ENCODE peak calls at places on chromosomes 1 and 21, in nine cellular contexts. D is brain microvascular endothelial cell; F is T-helper 2 cell; W is AML-193; Z is ACHN; S is stimulated activated CD8-positive, alpha-beta memory T cell treated with anti-CD3 and anti-CD28 coated beads, Interleukin-4, amount 100 ng/mL, for 24 hours; Q is Panc1; J is fibroblast of gingiva; B is 8988T. T is an unnamed sample.

GRCh38 chr1:207404849-207405525 is 49.1 kb upstream of the CR2 start:
- DNase-seq in F (no peak), Z (peak), W (peak), S (no peak), B (peak), J (peak), D (peak), Q (peak), T (peak)

GRCh38 chr1:29249170-29249691 is 12.9 kb downstream of the PTPRU start:
- DNase-seq in Z (no peak), B (no peak), W (no peak), S (no peak), J (no peak), Q (no peak), F (no peak), D (peak), T (no peak)

GRCh38 chr1:179002552-179003345 is 22.9 kb upstream of the FAM20B start:
- DNase-seq in W (no peak), Z (peak), Q (no peak), F (peak), B (no peak), J (peak), D (peak), S (peak), T (no peak)

GRCh38 chr1:212899845-212900244 is 41.8 kb downstream of the FLVCR1 start:
- DNase-seq in F (no peak), B (no peak), W (no peak), Q (no peak), D (no peak), S (no peak), J (no peak), Z (no peak), T (no peak)

GRCh38 chr1:64474639-64475038 is 4.7 kb downstream of the CACHD1 start:
- DNase-seq in F (no peak), Z (peak), S (no peak), W (no peak), Q (no peak), J (peak), B (no peak), D (no peak), T (no peak)

GRCh38 chr21:39009587-39010225 is 173.5 kb downstream of the PSMG1 start:
- DNase-seq in B (no peak), Z (no peak), Q (no peak), W (no peak), J (no peak), D (no peak), F (no peak), S (no peak), T (no peak)

GRCh38 chr1:18970762-18971161 is 14.3 kb upstream of the IFFO2 start:
- DNase-seq in F (no peak), D (no peak), Z (no peak), B (no peak), Q (no peak), W (no peak), J (no peak), S (no peak), T (no peak)

GRCh38 chr1:110285316-110285715 is 53.9 kb upstream of the RBM15 start:
- DNase-seq in D (no peak), F (no peak), Z (no peak), W (no peak), Q (no peak), B (no peak), S (no peak), J (no peak), T (no peak)

GRCh38 chr1:195195423-195196057 is 1412.7 kb downstream of the KCNT2 start:
- DNase-seq in Z (no peak), F (no peak), B (no peak), Q (no peak), S (no peak), J (no peak), W (no peak), D (no peak), T (no peak)

GRCh38 chr1:160748182-160748876 is 9.3 kb downstream of the SLAMF7 start:
- DNase-seq in F (no peak), S (no peak), J (no peak), W (no peak), D (peak), B (peak), Z (peak), Q (no peak), T (no peak)

GRCh38 chr1:162319510-162320160 is 57.0 kb downstream of the SPATA46 start:
- DNase-seq in J (no peak), Z (no peak), S (no peak), B (no peak), D (peak), W (no peak), F (no peak), Q (no peak), T (no peak)

GRCh38 chr1:23475134-23475628 is 8.8 kb downstream of the ASAP3 start:
- DNase-seq in Q (no peak), S (no peak), D (peak), Z (peak), B (no peak), F (no peak), J (peak), W (no peak), T (no peak)

T was measured in glomerular endothelial cell.